ENCODE peak calls at places on chromosome 17, in four cellular contexts. One of them, this sample, is unnamed. For H3K27me3, the result is how much of the 10 kb centered on the place peaks cover.

GRCh38 chr17:81401727-81402529 is 6.7 kb downstream of the BAHCC1 start:
- DNase-seq in stomach: no peak
- DNase-seq in brain microvascular endothelial cell: no peak
- DNase-seq in colonic mucosa: peak
- DNase-seq in this sample: no peak

GRCh38 chr17:65055708-65056638 is 567 bp downstream of the GNA13 start:
- DNase-seq in stomach: peak
- DNase-seq in colonic mucosa: peak
- DNase-seq in brain microvascular endothelial cell: peak
- DNase-seq in this sample: no peak

GRCh38 chr17:81858967-81859905 is 1.1 kb downstream of the P4HB start:
- DNase-seq in stomach: no peak
- DNase-seq in brain microvascular endothelial cell: no peak
- DNase-seq in colonic mucosa: no peak
- DNase-seq in this sample: no peak

GRCh38 chr17:39270923-39271322 is 45.2 kb upstream of the STAC2 start:
- DNase-seq in brain microvascular endothelial cell: peak
- DNase-seq in stomach: no peak
- DNase-seq in colonic mucosa: no peak
- DNase-seq in this sample: peak

GRCh38 chr17:40033339-40033738 is 18.1 kb downstream of the CSF3 start:
- DNase-seq in stomach: no peak
- DNase-seq in colonic mucosa: no peak
- DNase-seq in brain microvascular endothelial cell: no peak
- DNase-seq in this sample: no peak

GRCh38 chr17:40615295-40615988 is 32.2 kb downstream of the SMARCE1 start:
- DNase-seq in stomach: peak
- DNase-seq in brain microvascular endothelial cell: peak
- DNase-seq in colonic mucosa: peak
- DNase-seq in this sample: peak

GRCh38 chr17:82548681-82549303 is 29.3 kb downstream of the FOXK2 start:
- DNase-seq in brain microvascular endothelial cell: no peak
- DNase-seq in stomach: no peak
- DNase-seq in colonic mucosa: peak
- DNase-seq in this sample: no peak

GRCh38 chr17:81977211-81978091 is at the start of gene ASPSCR1:
- DNase-seq in brain microvascular endothelial cell: peak
- DNase-seq in stomach: peak
- DNase-seq in colonic mucosa: peak
- DNase-seq in this sample: peak

GRCh38 chr17:63955791-63956190 is 16.9 kb downstream of the SCN4A start:
- DNase-seq in stomach: no peak
- DNase-seq in brain microvascular endothelial cell: no peak
- DNase-seq in colonic mucosa: no peak
- DNase-seq in this sample: no peak

DNA sequence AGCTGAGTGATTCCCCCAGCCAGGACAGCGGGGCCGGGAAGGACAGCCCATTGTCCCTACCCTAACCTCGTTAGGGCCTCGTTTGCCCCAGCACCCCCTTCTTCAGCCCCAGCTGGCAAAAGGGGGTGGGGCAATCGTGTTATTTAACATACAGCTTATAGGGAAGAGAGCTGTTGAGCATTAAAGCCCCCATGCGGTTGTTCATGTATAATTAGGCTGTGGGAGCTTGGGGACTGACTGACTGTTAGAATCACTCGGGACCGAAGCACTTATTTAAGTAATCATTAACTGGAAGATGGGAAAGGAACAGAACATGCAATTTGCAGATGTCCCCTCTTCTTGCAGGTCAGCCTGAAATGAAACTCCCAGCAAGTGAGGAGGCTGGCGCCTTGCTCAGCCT is 132.0 kb downstream of the OR1D5 start:
- DNase-seq in stomach: no peak
- DNase-seq in colonic mucosa: no peak
- DNase-seq in brain microvascular endothelial cell: no peak
- DNase-seq in this sample: no peak
- TF ChIP-seq CTCF in stomach: no peak
- TF ChIP-seq CTCF in colonic mucosa: no peak
- TF ChIP-seq CTCF in brain microvascular endothelial cell: no peak
- TF ChIP-seq CTCF in this sample: no peak

DNA sequence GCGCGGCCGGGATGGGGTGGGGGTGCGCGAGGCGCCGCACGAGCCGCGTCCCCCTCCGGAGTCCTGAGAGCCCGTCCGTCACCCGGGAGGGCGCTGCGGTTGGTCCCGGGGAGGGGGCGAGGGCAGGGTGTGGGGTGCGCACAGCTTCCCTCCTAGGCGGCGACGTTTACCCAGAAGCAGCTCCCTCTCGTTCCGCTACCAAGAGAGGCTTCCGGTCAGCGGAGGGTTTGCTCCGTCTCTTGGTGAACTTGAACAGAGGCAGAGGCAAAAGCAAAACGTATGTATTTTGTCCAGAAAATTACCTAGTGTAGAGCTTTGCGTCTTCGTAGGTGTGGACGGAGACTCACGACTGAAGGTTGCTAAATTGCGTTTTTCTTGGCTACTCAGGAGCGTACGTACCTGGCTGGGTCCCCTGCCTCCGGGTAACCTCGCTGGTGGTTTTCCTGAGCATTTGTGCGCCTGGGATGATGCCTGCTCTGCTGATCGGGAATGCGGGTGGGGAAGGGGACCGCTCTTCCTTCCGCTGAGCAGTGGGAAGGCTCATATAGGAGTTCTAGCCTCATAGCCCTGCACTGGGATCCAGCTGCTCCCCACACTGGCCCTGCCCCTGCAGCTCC is 824 bp downstream of the WSCD1 start:
- DNase-seq in stomach: no peak
- DNase-seq in colonic mucosa: peak
- DNase-seq in brain microvascular endothelial cell: no peak
- DNase-seq in this sample: no peak
- H3K4me3 ChIP-seq in stomach: peak
- H3K4me3 ChIP-seq in colonic mucosa: peak
- H3K4me3 ChIP-seq in brain microvascular endothelial cell: peak
- H3K4me3 ChIP-seq in this sample: no peak

DNA sequence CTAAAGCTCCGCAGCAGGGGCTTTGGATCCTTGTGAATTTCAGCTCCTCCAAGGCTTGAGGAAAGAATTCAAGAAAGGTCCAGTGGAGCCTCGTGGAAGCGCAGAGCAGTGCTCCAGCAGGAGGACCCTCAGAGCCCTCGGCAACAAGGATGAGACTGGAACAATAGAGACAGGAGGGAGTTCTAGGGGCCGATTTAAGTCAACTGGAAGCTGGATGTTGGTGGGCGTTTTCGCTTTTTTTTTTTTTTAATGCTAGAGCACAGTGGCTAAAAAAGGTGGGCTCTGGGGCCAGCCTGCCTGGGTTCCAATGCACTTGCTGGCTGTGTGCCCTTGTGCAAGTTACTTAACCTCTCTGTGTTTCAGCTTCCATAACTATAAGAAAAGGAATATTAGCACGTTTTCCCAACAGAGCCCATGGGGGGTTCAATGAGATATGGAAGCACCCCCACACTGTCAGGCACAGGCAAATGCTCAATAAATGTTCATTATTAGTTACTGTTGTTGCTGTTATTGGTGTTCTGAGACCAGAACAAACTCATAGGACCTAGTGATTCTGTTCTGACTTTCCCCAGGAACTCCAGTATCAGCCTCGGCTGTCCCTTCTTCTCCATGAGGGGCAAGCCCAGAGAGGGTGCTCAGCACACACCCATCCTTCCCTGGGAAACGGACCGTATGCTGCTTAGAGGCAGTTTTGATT is 5.3 kb upstream of the CBX8 start:
- DNase-seq in colonic mucosa: no peak
- DNase-seq in stomach: no peak
- DNase-seq in brain microvascular endothelial cell: no peak
- DNase-seq in this sample: no peak
- H3K27me3 ChIP-seq in colonic mucosa: half or more
- H3K27me3 ChIP-seq in stomach: half or more
- H3K27me3 ChIP-seq in brain microvascular endothelial cell: half or more
- H3K27me3 ChIP-seq in this sample: half or more

GRCh38 chr17:7935859-7936258 is 3.9 kb downstream of the CNTROB start:
- DNase-seq in colonic mucosa: no peak
- DNase-seq in brain microvascular endothelial cell: no peak
- DNase-seq in stomach: no peak
- DNase-seq in this sample: no peak

GRCh38 chr17:7931709-7932482 is at the start of the genes CNTROB and TRAPPC1:
- DNase-seq in brain microvascular endothelial cell: peak
- DNase-seq in stomach: peak
- DNase-seq in colonic mucosa: peak
- DNase-seq in this sample: peak

GRCh38 chr17:7930841-7931631 is 710 bp downstream of the TRAPPC1 start:
- DNase-seq in brain microvascular endothelial cell: no peak
- DNase-seq in stomach: no peak
- DNase-seq in colonic mucosa: no peak
- DNase-seq in this sample: no peak

GRCh38 chr17:7932483-7932891 is 481 bp downstream of the CNTROB start:
- DNase-seq in stomach: no peak
- DNase-seq in brain microvascular endothelial cell: peak
- DNase-seq in colonic mucosa: peak
- DNase-seq in this sample: peak

DNA sequence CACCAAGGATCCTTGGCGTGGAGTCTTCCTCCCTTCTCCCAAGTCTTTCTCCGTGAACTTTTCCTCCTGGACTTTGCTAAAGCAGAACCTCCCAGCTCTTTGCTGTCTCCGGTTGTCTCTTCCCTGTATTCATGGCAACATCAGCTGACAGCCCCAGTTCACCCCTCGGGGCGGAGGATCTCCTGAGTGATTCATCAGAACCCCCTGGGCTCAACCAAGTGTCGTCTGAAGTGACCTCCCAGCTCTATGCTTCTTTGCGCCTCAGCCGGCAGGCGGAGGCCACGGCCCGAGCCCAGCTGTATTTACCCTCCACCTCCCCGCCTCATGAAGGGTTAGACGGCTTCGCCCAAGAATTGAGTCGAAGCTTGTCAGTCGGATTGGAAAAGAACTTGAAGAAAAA is 943 bp downstream of the CNTROB start:
- DNase-seq in colonic mucosa: peak
- DNase-seq in brain microvascular endothelial cell: peak
- DNase-seq in stomach: peak
- DNase-seq in this sample: peak
- TF ChIP-seq CTCF in colonic mucosa: no peak
- TF ChIP-seq CTCF in brain microvascular endothelial cell: peak
- TF ChIP-seq CTCF in stomach: no peak
- TF ChIP-seq CTCF in this sample: peak

DNA sequence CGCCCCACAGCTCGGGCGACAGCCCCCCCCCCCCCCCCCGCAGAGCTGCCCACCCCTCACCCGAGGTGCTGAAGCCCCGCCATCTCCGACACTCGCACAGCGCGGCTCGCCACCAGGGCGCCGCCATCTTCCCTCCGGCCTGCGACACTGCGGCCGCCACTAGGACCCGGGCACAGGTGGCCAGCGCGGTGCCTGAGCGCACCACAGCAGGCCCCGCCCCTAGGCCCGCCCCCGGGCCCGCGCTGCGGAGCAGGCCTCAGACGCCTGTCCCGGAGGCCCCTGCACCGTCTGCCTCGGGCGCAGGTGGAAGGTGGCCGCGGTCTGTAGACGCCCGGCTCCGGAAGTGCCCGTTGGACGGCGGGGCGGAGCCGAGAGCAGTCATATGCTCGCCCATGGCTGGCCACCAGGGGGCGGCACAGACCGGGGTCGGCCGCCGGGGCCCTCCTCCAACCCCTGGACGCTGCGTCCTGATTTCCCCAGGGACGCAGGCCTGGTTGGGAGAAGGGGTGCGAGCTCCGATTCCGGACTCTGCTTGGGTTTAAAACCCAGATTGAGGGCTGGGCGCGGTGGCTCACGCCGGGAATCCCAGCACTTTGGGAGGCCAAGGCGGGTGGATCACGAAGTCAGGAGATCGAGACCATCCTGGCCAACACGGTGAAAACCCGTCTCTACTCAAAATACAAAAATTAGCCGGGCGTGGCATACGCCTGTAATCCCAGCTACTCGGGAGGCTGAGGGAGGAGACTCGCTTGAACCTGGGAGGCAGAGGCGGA is at the start of gene MRPL38:
- DNase-seq in stomach: peak
- DNase-seq in colonic mucosa: peak
- DNase-seq in brain microvascular endothelial cell: peak
- DNase-seq in this sample: peak
- H3K4me3 ChIP-seq in stomach: peak
- H3K4me3 ChIP-seq in colonic mucosa: peak
- H3K4me3 ChIP-seq in brain microvascular endothelial cell: peak
- H3K4me3 ChIP-seq in this sample: peak

This sample was measured in bronchial epithelial cell.